ENCODE peak calls at places on chromosome 15, in five cellular contexts. One of them, this sample, is unnamed.

GRCh38 chr15:63350178-63350621 is 31.4 kb downstream of the CA12 start:
- DNase-seq in thoracic aorta: no peak
- DNase-seq in CD8-positive, alpha-beta T cell: no peak
- DNase-seq in sigmoid colon: no peak
- DNase-seq in brain microvascular endothelial cell: no peak
- DNase-seq in this sample: no peak

GRCh38 chr15:57697588-57697987 is 8.9 kb upstream of the POLR2M start:
- DNase-seq in thoracic aorta: no peak
- DNase-seq in CD8-positive, alpha-beta T cell: no peak
- DNase-seq in sigmoid colon: no peak
- DNase-seq in brain microvascular endothelial cell: peak
- DNase-seq in this sample: no peak

GRCh38 chr15:68492855-68493254 is 60.9 kb upstream of the ITGA11 start:
- DNase-seq in thoracic aorta: no peak
- DNase-seq in CD8-positive, alpha-beta T cell: no peak
- DNase-seq in sigmoid colon: no peak
- DNase-seq in brain microvascular endothelial cell: peak
- DNase-seq in this sample: no peak

GRCh38 chr15:101043011-101043410 is 123.9 kb downstream of the LRRK1 start:
- DNase-seq in thoracic aorta: no peak
- DNase-seq in CD8-positive, alpha-beta T cell: no peak
- DNase-seq in sigmoid colon: no peak
- DNase-seq in brain microvascular endothelial cell: no peak
- DNase-seq in this sample: no peak

GRCh38 chr15:22257047-22257667 is 176.8 kb downstream of the OR4M2 start:
- DNase-seq in thoracic aorta: no peak
- DNase-seq in CD8-positive, alpha-beta T cell: no peak
- DNase-seq in sigmoid colon: no peak
- DNase-seq in brain microvascular endothelial cell: no peak
- DNase-seq in this sample: no peak

GRCh38 chr15:25508369-25509002 is 69.7 kb upstream of the UBE3A start:
- DNase-seq in thoracic aorta: no peak
- DNase-seq in CD8-positive, alpha-beta T cell: no peak
- DNase-seq in sigmoid colon: no peak
- DNase-seq in brain microvascular endothelial cell: peak
- DNase-seq in this sample: no peak

GRCh38 chr15:69908060-69908459 is 189.7 kb downstream of the TLE3 start:
- DNase-seq in thoracic aorta: no peak
- DNase-seq in CD8-positive, alpha-beta T cell: no peak
- DNase-seq in sigmoid colon: no peak
- DNase-seq in brain microvascular endothelial cell: no peak
- DNase-seq in this sample: no peak

GRCh38 chr15:35170216-35170615 is 85.1 kb upstream of the NANOGP8 start:
- DNase-seq in thoracic aorta: no peak
- DNase-seq in CD8-positive, alpha-beta T cell: no peak
- DNase-seq in sigmoid colon: no peak
- DNase-seq in brain microvascular endothelial cell: no peak
- DNase-seq in this sample: peak

GRCh38 chr15:67809441-67809840 is 15.9 kb upstream of the SKOR1 start:
- DNase-seq in thoracic aorta: no peak
- DNase-seq in CD8-positive, alpha-beta T cell: no peak
- DNase-seq in sigmoid colon: peak
- DNase-seq in brain microvascular endothelial cell: no peak
- DNase-seq in this sample: no peak

GRCh38 chr15:36332301-36332700 is 247.1 kb upstream of the CDIN1 start:
- DNase-seq in thoracic aorta: no peak
- DNase-seq in CD8-positive, alpha-beta T cell: no peak
- DNase-seq in sigmoid colon: no peak
- DNase-seq in brain microvascular endothelial cell: peak
- DNase-seq in this sample: no peak

GRCh38 chr15:38414351-38414750 is 39.6 kb upstream of the FAM98B start:
- DNase-seq in thoracic aorta: peak
- DNase-seq in CD8-positive, alpha-beta T cell: no peak
- DNase-seq in sigmoid colon: peak
- DNase-seq in brain microvascular endothelial cell: peak
- DNase-seq in this sample: peak

GRCh38 chr15:38411902-38412301 is 42.0 kb upstream of the FAM98B start:
- DNase-seq in thoracic aorta: no peak
- DNase-seq in CD8-positive, alpha-beta T cell: no peak
- DNase-seq in sigmoid colon: no peak
- DNase-seq in brain microvascular endothelial cell: no peak
- DNase-seq in this sample: no peak

DNA sequence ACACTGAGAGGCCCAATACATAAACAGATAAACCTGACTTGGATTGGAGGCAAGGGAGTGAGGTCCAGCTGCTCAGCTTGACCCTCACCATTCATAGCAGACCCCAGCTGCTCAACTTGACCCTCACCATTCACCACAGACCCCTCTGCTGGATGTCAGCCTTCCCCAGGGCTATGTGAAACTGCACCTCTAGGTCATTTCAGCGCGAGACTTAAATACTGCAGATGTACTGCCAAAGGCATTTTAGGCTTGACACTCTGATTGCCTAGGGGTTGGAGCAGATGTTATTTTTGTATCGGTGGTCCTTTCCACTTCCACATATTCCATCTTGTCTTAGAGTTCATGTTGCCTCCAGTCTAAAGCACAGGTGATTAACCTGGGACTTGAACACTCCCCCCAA is 41.5 kb upstream of the FAM98B start:
- DNase-seq in thoracic aorta: no peak
- DNase-seq in CD8-positive, alpha-beta T cell: no peak
- DNase-seq in sigmoid colon: no peak
- DNase-seq in brain microvascular endothelial cell: no peak
- DNase-seq in this sample: no peak
- H3K27ac ChIP-seq in thoracic aorta: no peak
- H3K27ac ChIP-seq in CD8-positive, alpha-beta T cell: no peak
- H3K27ac ChIP-seq in sigmoid colon: no peak
- H3K27ac ChIP-seq in brain microvascular endothelial cell: no peak
- H3K27ac ChIP-seq in this sample: no peak

GRCh38 chr15:96703087-96703486 is 372.6 kb downstream of the NR2F2 start:
- DNase-seq in thoracic aorta: no peak
- DNase-seq in CD8-positive, alpha-beta T cell: no peak
- DNase-seq in sigmoid colon: no peak
- DNase-seq in brain microvascular endothelial cell: no peak
- DNase-seq in this sample: no peak
- TF ChIP-seq CTCF in thoracic aorta: no peak
- TF ChIP-seq CTCF in CD8-positive, alpha-beta T cell: no peak
- TF ChIP-seq CTCF in sigmoid colon: no peak
- TF ChIP-seq CTCF in brain microvascular endothelial cell: no peak
- TF ChIP-seq CTCF in this sample: no peak

GRCh38 chr15:23853291-23853690 is 166.2 kb upstream of the NDN start:
- DNase-seq in thoracic aorta: no peak
- DNase-seq in CD8-positive, alpha-beta T cell: no peak
- DNase-seq in sigmoid colon: no peak
- DNase-seq in brain microvascular endothelial cell: no peak
- DNase-seq in this sample: no peak

GRCh38 chr15:23855947-23856346 is 168.8 kb upstream of the NDN start:
- DNase-seq in thoracic aorta: no peak
- DNase-seq in CD8-positive, alpha-beta T cell: no peak
- DNase-seq in sigmoid colon: no peak
- DNase-seq in brain microvascular endothelial cell: no peak
- DNase-seq in this sample: no peak

GRCh38 chr15:23857028-23857641 is 170.0 kb upstream of the NDN start:
- DNase-seq in thoracic aorta: no peak
- DNase-seq in CD8-positive, alpha-beta T cell: no peak
- DNase-seq in sigmoid colon: no peak
- DNase-seq in brain microvascular endothelial cell: peak
- DNase-seq in this sample: no peak

GRCh38 chr15:23854535-23855252 is 167.6 kb upstream of the NDN start:
- DNase-seq in thoracic aorta: no peak
- DNase-seq in CD8-positive, alpha-beta T cell: no peak
- DNase-seq in sigmoid colon: no peak
- DNase-seq in brain microvascular endothelial cell: no peak
- DNase-seq in this sample: no peak

DNA sequence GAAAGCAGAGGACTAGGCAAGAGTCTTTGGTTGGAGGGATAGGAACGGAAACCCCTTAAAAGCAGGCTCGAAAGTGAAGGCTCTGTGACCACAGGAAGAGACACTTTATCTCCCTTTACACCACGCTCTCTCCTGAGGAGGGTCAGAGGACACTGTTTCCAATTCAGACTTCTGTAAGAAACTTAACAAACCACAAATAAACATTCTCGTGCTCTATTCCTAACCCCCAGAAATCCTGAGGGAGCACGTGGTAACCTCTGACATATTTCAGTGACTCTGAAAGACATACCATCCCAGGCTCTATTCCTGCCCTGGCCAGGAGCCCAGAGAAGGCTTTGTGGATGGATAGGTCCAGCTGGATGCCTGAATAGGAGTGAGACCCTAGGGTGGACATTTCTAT is 168.2 kb upstream of the NDN start:
- DNase-seq in thoracic aorta: no peak
- DNase-seq in CD8-positive, alpha-beta T cell: no peak
- DNase-seq in sigmoid colon: no peak
- DNase-seq in brain microvascular endothelial cell: no peak
- DNase-seq in this sample: no peak
- H3K27ac ChIP-seq in thoracic aorta: no peak
- H3K27ac ChIP-seq in CD8-positive, alpha-beta T cell: no peak
- H3K27ac ChIP-seq in sigmoid colon: no peak
- H3K27ac ChIP-seq in brain microvascular endothelial cell: no peak
- H3K27ac ChIP-seq in this sample: no peak

GRCh38 chr15:29692527-29692926 is 129.7 kb downstream of the TJP1 start:
- DNase-seq in thoracic aorta: no peak
- DNase-seq in CD8-positive, alpha-beta T cell: no peak
- DNase-seq in sigmoid colon: no peak
- DNase-seq in brain microvascular endothelial cell: no peak
- DNase-seq in this sample: no peak
- TF ChIP-seq CTCF in thoracic aorta: no peak
- TF ChIP-seq CTCF in CD8-positive, alpha-beta T cell: no peak
- TF ChIP-seq CTCF in sigmoid colon: no peak
- TF ChIP-seq CTCF in brain microvascular endothelial cell: peak
- TF ChIP-seq CTCF in this sample: no peak

DNA sequence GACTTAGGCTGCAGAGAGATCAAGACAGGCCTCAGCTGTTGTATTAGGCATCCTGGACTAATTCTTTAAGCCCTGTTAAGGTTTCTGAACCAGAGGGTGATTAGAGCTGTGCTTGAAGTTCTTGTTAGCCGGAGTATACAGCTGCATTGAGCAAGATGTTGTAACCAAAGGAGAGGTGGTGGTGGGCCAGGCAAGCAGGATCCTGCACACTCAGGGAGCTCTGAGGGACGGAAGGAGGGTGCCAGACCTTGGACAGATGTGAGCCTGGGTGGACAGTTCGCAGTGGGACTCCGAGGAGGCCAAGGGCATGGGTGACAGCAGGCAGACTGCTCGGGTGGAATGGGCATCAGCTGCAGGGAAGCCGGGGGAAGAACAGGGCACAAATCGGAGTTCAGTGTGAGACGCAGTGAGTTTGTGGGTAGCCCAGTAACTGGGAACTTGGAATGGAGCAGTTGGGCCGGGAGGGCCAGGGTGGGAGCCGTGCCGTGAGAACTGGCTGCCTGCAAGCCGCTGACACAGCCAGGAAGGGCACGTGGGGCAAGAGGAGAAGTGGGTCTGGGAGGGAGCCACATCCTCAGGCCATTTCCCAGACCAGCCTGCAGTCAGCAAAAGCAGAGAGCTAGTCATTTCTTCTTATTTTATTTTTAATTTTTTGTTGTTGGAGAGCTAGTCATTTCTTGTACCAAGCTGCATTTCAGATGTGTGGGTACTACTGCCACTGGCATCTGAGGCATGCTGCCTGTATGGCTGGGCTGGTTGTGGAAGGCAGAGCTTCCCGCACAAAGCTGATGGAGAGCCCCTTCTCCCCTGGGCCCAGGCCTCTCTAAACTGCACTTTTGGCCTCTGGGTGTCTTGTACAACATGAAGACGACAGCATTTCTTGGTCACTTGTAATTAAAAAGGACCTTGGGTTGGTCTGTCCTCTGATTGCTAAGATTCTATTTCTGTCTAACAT is 61.0 kb downstream of the PGPEP1L start:
- DNase-seq in thoracic aorta: peak
- DNase-seq in CD8-positive, alpha-beta T cell: no peak
- DNase-seq in sigmoid colon: peak
- DNase-seq in brain microvascular endothelial cell: peak
- DNase-seq in this sample: no peak
- H3K27ac ChIP-seq in thoracic aorta: peak
- H3K27ac ChIP-seq in CD8-positive, alpha-beta T cell: no peak
- H3K27ac ChIP-seq in sigmoid colon: peak
- H3K27ac ChIP-seq in brain microvascular endothelial cell: no peak
- H3K27ac ChIP-seq in this sample: peak

GRCh38 chr15:62275818-62276217 is 110.7 kb upstream of the C2CD4B start:
- DNase-seq in thoracic aorta: no peak
- DNase-seq in CD8-positive, alpha-beta T cell: no peak
- DNase-seq in sigmoid colon: no peak
- DNase-seq in brain microvascular endothelial cell: no peak
- DNase-seq in this sample: no peak
- TF ChIP-seq CTCF in thoracic aorta: no peak
- TF ChIP-seq CTCF in CD8-positive, alpha-beta T cell: no peak
- TF ChIP-seq CTCF in sigmoid colon: no peak
- TF ChIP-seq CTCF in brain microvascular endothelial cell: no peak
- TF ChIP-seq CTCF in this sample: no peak

GRCh38 chr15:64859226-64859625 is 17.5 kb downstream of the PLEKHO2 start:
- DNase-seq in thoracic aorta: no peak
- DNase-seq in CD8-positive, alpha-beta T cell: no peak
- DNase-seq in sigmoid colon: no peak
- DNase-seq in brain microvascular endothelial cell: no peak
- DNase-seq in this sample: no peak

GRCh38 chr15:64856429-64857145 is 14.9 kb downstream of the PLEKHO2 start:
- DNase-seq in thoracic aorta: no peak
- DNase-seq in CD8-positive, alpha-beta T cell: no peak
- DNase-seq in sigmoid colon: peak
- DNase-seq in brain microvascular endothelial cell: no peak
- DNase-seq in this sample: peak

GRCh38 chr15:64858136-64858535 is 16.4 kb downstream of the PLEKHO2 start:
- DNase-seq in thoracic aorta: no peak
- DNase-seq in CD8-positive, alpha-beta T cell: no peak
- DNase-seq in sigmoid colon: no peak
- DNase-seq in brain microvascular endothelial cell: no peak
- DNase-seq in this sample: no peak

GRCh38 chr15:64855206-64856000 is 13.7 kb downstream of the PLEKHO2 start:
- DNase-seq in thoracic aorta: no peak
- DNase-seq in CD8-positive, alpha-beta T cell: no peak
- DNase-seq in sigmoid colon: peak
- DNase-seq in brain microvascular endothelial cell: no peak
- DNase-seq in this sample: no peak

GRCh38 chr15:64857421-64857820 is 15.7 kb downstream of the PLEKHO2 start:
- DNase-seq in thoracic aorta: no peak
- DNase-seq in CD8-positive, alpha-beta T cell: no peak
- DNase-seq in sigmoid colon: no peak
- DNase-seq in brain microvascular endothelial cell: peak
- DNase-seq in this sample: no peak
- H3K27ac ChIP-seq in thoracic aorta: peak
- H3K27ac ChIP-seq in CD8-positive, alpha-beta T cell: no peak
- H3K27ac ChIP-seq in sigmoid colon: peak
- H3K27ac ChIP-seq in brain microvascular endothelial cell: peak
- H3K27ac ChIP-seq in this sample: peak

DNA sequence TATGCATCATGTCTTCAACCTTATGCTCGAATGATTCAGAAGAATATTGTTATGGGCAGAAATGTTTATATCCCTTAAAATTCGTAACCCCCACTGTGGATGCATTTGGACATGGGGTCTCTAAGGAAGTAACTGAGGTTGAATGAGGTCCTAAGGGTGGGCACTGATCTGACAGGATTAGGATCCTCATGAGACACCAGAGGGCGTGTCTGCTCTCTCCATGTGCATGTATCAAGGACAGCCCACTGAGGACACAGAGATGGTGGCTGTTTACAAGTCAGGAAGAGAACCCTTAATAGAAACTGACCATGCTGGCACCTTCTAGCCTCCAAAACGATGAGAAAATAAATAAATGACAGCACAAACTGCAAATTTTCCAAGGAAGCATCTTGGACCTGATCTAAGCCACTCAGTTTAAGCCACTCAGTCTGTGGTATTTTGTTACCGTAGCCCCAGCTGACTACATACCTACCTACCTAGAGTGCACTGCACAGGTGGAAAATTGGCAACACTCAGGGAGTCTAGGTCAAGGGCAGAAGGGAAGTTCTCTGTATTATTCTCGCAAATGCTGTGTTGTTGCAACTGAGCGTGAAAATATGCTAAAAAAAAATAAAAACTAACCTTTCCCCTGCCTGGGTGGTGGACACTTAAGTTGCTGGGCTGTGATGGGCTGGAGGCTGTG is 126.6 kb downstream of the TJP1 start:
- DNase-seq in thoracic aorta: no peak
- DNase-seq in CD8-positive, alpha-beta T cell: no peak
- DNase-seq in sigmoid colon: no peak
- DNase-seq in brain microvascular endothelial cell: no peak
- DNase-seq in this sample: no peak
- TF ChIP-seq CTCF in thoracic aorta: no peak
- TF ChIP-seq CTCF in CD8-positive, alpha-beta T cell: no peak
- TF ChIP-seq CTCF in sigmoid colon: no peak
- TF ChIP-seq CTCF in brain microvascular endothelial cell: no peak
- TF ChIP-seq CTCF in this sample: no peak

This sample was measured in dorsolateral prefrontal cortex.